ENCODE peak calls at places on chromosome 21, in six cellular contexts. H is brain microvascular endothelial cell; V is esophagus muscularis mucosa; E is left ventricle myocardium inferior; X is CD8-positive, alpha-beta T cell; P is right lobe of liver. C is an unnamed sample.

GRCh38 chr21:44527983-44528633 is 11.9 kb downstream of the KRTAP10-1 start:
- DNase-seq in P (no peak), E (peak), V (no peak), X (no peak), H (no peak), C (no peak)

GRCh38 chr21:29078884-29079765 is 5.7 kb upstream of the CCT8 start:
- DNase-seq in E (no peak), V (no peak), H (no peak), P (no peak), X (no peak), C (no peak)

GRCh38 chr21:15309022-15309590 is 244.3 kb upstream of the NRIP1 start:
- DNase-seq in V (no peak), E (no peak), P (no peak), H (no peak), X (no peak), C (no peak)

GRCh38 chr21:14243877-14244276 is 27.9 kb downstream of the RBM11 start:
- DNase-seq in E (no peak), H (no peak), V (no peak), P (no peak), X (no peak), C (peak)

GRCh38 chr21:38286739-38287426 is 30.1 kb downstream of the KCNJ15 start:
- DNase-seq in X (no peak), P (no peak), H (no peak), V (no peak), E (no peak), C (no peak)

GRCh38 chr21:41615613-41616012 is 107.7 kb upstream of the TMPRSS2 start:
- DNase-seq in X (no peak), P (no peak), E (no peak), H (peak), V (no peak), C (no peak)

GRCh38 chr21:25934771-25935224 is 200.0 kb downstream of the GABPA start:
- DNase-seq in H (peak), E (peak), V (no peak), X (no peak), P (peak), C (peak)

GRCh38 chr21:15051652-15052554 is 12.9 kb downstream of the NRIP1 start:
- DNase-seq in P (no peak), V (no peak), H (peak), E (no peak), X (no peak), C (peak)

GRCh38 chr21:38817371-38818335 is 11.9 kb downstream of the ETS2 start:
- DNase-seq in H (peak), V (no peak), X (no peak), P (peak), E (no peak), C (no peak)

GRCh38 chr21:38804617-38805281 is 980 bp upstream of the ETS2 start:
- DNase-seq in V (no peak), E (peak), P (peak), H (peak), X (no peak), C (peak)

GRCh38 chr21:37558676-37559204 is 192.2 kb downstream of the DYRK1A start:
- DNase-seq in X (no peak), E (no peak), H (no peak), V (peak), P (no peak), C (no peak)

GRCh38 chr21:17455028-17455353 is 57.9 kb upstream of the CXADR start:
- DNase-seq in P (no peak), X (no peak), V (no peak), E (no peak), H (no peak), C (no peak)

GRCh38 chr21:31961027-31961426 is 88.2 kb downstream of the HUNK start:
- DNase-seq in P (no peak), H (no peak), X (no peak), E (no peak), V (no peak), C (no peak)

GRCh38 chr21:37551406-37552355 is 185.1 kb downstream of the DYRK1A start:
- DNase-seq in V (peak), X (no peak), E (no peak), P (no peak), H (peak), C (peak)

GRCh38 chr21:30268608-30269197 is 14.0 kb downstream of the KRTAP24-1 start:
- DNase-seq in H (no peak), X (no peak), E (no peak), V (no peak), P (no peak), C (peak)
- TF ChIP-seq CTCF in H (peak), X (no peak), E (no peak), V (no peak), P (no peak), C (peak)

GRCh38 chr21:45818276-45818903 is 163.2 kb upstream of the COL6A1 start:
- DNase-seq in X (no peak), P (no peak), H (no peak), V (no peak), E (no peak), C (peak)
- H3K27ac ChIP-seq in X (no peak), P (no peak), H (peak), V (no peak), E (no peak), C (peak)

GRCh38 chr21:36427502-36427901 is 42.3 kb downstream of the CHAF1B start:
- DNase-seq in P (no peak), E (no peak), H (no peak), V (no peak), X (no peak), C (no peak)

GRCh38 chr21:36431252-36431651 is 46.1 kb downstream of the CHAF1B start:
- DNase-seq in H (no peak), E (no peak), X (no peak), V (no peak), P (no peak), C (no peak)

GRCh38 chr21:36428789-36429671 is 43.8 kb downstream of the CHAF1B start:
- DNase-seq in H (no peak), E (no peak), V (no peak), P (no peak), X (no peak), C (no peak)

GRCh38 chr21:36430841-36431240 is 45.6 kb downstream of the CHAF1B start:
- DNase-seq in H (peak), E (no peak), P (no peak), X (no peak), V (no peak), C (no peak)

GRCh38 chr21:36429672-36430546 is 44.7 kb downstream of the CHAF1B start:
- DNase-seq in P (peak), V (no peak), E (peak), X (peak), H (peak), C (peak)
- TF ChIP-seq CTCF in P (no peak), V (no peak), E (no peak), X (no peak), H (peak), C (no peak)

GRCh38 chr21:42865361-42866160 is 13.8 kb downstream of the WDR4 start:
- DNase-seq in P (peak), H (no peak), X (no peak), E (peak), V (no peak), C (no peak)
- H3K27ac ChIP-seq in P (no peak), H (no peak), X (no peak), E (peak), V (no peak), C (no peak)

GRCh38 chr21:27213328-27213727 is 246.4 kb upstream of the ADAMTS5 start:
- DNase-seq in E (no peak), P (no peak), H (peak), V (no peak), X (no peak), C (no peak)
- TF ChIP-seq CTCF in E (peak), P (no peak), H (peak), V (peak), X (no peak), C (peak)

GRCh38 chr21:42731264-42732032 is 78.0 kb downstream of the PDE9A start:
- DNase-seq in X (no peak), P (no peak), E (no peak), H (no peak), V (no peak), C (peak)
- H3K27ac ChIP-seq in X (no peak), P (no peak), E (no peak), H (no peak), V (no peak), C (peak)

GRCh38 chr21:18951291-18952038 is 547.9 kb upstream of the TMPRSS15 start:
- DNase-seq in V (no peak), P (no peak), E (no peak), X (no peak), H (no peak), C (peak)
- TF ChIP-seq CTCF in V (no peak), P (peak), E (peak), X (no peak), H (peak), C (peak)

DNA sequence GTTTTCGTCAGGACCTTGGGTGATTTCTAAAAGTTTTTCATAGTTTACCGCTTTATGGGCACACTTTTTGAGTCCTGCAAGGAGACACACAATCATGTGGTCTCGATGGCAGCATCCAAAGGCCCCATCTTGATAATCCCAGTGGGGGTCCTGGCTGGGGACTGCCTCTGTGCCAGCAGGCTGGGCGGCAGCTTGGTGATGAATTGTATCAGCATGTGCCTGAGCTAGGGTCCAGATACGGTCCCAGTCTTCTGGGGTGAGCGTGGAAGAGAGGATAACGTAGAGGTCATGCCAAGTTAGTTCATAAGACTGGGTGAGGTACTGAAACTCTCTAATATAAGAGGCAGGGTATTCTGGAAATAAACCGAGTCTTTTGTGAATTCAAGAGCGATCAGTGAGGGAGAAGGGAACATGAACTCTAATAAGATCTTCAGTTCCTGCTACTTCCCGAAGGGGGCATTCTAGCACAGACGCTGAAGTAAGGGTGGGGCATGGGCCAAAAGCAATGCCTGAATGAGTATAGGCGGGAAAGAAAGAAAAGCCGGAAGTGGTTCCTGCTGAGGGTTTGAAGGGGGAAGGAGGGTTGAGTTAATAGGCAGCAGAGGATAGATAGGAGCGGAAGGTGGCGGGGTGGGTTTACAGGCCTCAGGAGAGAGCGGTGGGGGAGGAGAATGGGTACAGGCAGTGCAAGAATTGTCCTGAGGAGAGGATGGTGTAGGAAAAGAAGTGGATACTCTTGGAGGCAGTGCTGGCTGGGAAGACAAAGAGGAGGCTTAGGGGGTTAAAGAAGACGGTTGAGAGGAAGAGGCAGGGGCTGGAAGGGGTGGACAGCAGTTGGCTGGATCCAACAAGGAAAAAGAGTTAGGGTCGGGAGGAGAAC is 1.6 kb downstream of the ERVH48-1 start:
- DNase-seq in P (no peak), H (peak), V (peak), E (peak), X (peak), C (peak)
- H3K27ac ChIP-seq in P (no peak), H (no peak), V (no peak), E (no peak), X (no peak), C (peak)

GRCh38 chr21:35646606-35647005 is 413.7 kb downstream of the SETD4 start:
- DNase-seq in H (peak), V (peak), E (no peak), P (no peak), X (no peak), C (no peak)

GRCh38 chr21:35649186-35649585 is 411.1 kb downstream of the SETD4 start:
- DNase-seq in H (peak), P (no peak), X (no peak), V (peak), E (no peak), C (peak)

GRCh38 chr21:35652196-35652595 is 408.1 kb downstream of the SETD4 start:
- DNase-seq in H (no peak), E (no peak), X (no peak), V (peak), P (no peak), C (no peak)

GRCh38 chr21:35651166-35651565 is 409.2 kb downstream of the SETD4 start:
- DNase-seq in P (no peak), E (no peak), H (no peak), X (no peak), V (peak), C (no peak)

DNA sequence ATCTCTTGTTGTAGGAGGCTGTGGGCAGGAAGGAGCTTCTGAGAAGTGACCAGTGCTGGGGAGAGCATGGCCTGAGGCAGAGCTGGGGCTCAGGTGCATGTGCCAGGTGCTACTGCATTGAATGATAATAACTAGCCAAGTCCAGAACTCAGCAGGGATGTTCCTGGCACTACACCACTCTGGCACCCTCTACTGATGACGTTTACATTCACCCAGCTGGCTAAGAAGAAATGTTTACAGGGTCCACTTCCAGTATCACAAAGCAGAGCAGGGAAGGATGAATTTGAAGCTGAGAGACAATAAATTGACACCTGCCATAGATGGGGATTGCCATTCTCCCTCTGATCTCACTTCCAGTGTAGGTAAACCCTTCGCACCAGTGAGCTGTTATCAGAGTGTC is 411.8 kb downstream of the SETD4 start:
- DNase-seq in H (no peak), P (peak), E (no peak), V (peak), X (no peak), C (no peak)
- TF ChIP-seq CTCF in H (peak), P (no peak), E (no peak), V (no peak), X (no peak), C (no peak)

DNA sequence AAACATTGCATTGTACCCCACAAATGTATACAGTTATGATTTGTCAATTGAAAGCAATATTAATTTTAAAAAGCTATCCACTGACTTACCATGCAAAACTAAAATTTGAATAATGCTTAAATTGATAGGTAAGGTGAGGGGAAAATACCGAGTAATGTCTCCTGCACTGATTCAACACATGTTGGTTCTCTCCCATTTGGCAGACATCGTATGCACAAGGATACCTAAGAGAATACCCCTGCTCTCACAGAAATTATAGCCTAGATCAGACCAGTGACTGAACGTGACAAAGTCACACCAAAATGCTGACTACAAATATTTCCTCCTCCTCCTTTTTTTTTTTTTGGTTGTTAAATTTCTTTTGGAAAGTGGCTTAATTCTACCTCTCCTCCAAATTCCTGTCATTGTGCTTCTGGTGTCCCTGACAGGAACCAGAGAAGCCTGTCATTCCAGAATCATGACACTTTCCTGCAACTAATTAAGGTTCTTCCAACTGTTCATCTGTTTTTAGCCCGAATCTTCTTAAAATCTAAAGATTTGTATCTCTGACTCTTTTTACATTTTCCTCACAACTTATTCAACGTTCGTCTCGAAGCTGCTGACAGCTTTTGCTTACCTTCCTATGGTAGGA is 58.1 kb upstream of the KCNE2 start:
- DNase-seq in P (no peak), V (no peak), X (no peak), H (no peak), E (no peak), C (no peak)
- H3K27ac ChIP-seq in P (no peak), V (no peak), X (no peak), H (no peak), E (peak), C (no peak)

C was measured in hepatocyte.